ENCODE peak calls at places on chromosomes 3 and 15, in six cellular contexts. C, P, X, L, S and U are unnamed samples. For H3K9me3, the result is how much of the 10 kb centered on the place peaks cover.

GRCh38 chr15:45606841-45607240 is 19.7 kb downstream of the BLOC1S6 start:
- DNase-seq in S (no peak), L (no peak), X (no peak), C (no peak), P (no peak), U (no peak)

GRCh38 chr15:44710236-44711088 is 661 bp downstream of the PATL2 start:
- DNase-seq in P (peak), S (peak), X (no peak), L (no peak), C (peak), U (peak)

GRCh38 chr15:75776075-75776443 is 63.4 kb upstream of the CSPG4 start:
- DNase-seq in C (peak), P (no peak), X (no peak), S (no peak), L (peak), U (no peak)

GRCh38 chr15:59917504-59918157 is 86.5 kb upstream of the FOXB1 start:
- DNase-seq in P (peak), L (peak), C (peak), X (peak), S (peak), U (peak)

GRCh38 chr3:24477090-24477656 is 17.5 kb downstream of the THRB start:
- DNase-seq in X (no peak), S (no peak), C (no peak), L (no peak), P (no peak), U (no peak)

GRCh38 chr3:33513262-33513863 is 73.2 kb upstream of the UBP1 start:
- DNase-seq in L (no peak), C (no peak), X (no peak), P (no peak), S (no peak), U (no peak)

GRCh38 chr3:58034738-58035511 is 26.7 kb downstream of the FLNB start:
- DNase-seq in P (no peak), S (no peak), C (no peak), L (no peak), X (no peak), U (no peak)

GRCh38 chr3:132659370-132660055 is at the start of gene ACAD11:
- DNase-seq in P (peak), C (peak), S (peak), X (peak), L (peak), U (peak)

DNA sequence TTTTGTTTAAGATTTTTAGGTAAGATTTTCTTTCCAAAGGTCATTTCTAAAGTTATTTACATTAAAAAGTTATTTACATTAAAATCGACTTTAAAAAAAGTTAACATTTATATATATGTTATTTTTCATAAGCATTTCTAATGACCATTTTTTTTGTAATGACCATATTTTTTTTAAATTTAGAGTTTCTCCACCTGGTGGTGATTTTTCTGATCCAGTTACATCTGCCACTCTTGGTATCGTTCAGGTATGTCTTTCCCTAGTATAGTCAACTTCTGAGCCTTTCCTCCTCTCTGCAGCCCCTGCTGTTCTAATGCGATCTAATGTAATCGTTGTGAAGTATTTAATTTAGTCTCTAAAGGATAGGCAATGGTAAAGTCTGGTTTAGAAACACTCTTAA is 42.9 kb upstream of the GRAMD1C start:
- DNase-seq in P (no peak), L (no peak), S (no peak), X (no peak), C (no peak), U (no peak)
- TF ChIP-seq CTCF in P (no peak), L (no peak), S (no peak), X (no peak), C (peak), U (no peak)

GRCh38 chr3:36677331-36678007 is 86.9 kb downstream of the DCLK3 start:
- DNase-seq in S (no peak), P (no peak), C (peak), X (no peak), L (peak), U (no peak)
- H3K9me3 ChIP-seq in S (under half), P (under half), C (under half), X (under half), L (under half), U (under half)

DNA sequence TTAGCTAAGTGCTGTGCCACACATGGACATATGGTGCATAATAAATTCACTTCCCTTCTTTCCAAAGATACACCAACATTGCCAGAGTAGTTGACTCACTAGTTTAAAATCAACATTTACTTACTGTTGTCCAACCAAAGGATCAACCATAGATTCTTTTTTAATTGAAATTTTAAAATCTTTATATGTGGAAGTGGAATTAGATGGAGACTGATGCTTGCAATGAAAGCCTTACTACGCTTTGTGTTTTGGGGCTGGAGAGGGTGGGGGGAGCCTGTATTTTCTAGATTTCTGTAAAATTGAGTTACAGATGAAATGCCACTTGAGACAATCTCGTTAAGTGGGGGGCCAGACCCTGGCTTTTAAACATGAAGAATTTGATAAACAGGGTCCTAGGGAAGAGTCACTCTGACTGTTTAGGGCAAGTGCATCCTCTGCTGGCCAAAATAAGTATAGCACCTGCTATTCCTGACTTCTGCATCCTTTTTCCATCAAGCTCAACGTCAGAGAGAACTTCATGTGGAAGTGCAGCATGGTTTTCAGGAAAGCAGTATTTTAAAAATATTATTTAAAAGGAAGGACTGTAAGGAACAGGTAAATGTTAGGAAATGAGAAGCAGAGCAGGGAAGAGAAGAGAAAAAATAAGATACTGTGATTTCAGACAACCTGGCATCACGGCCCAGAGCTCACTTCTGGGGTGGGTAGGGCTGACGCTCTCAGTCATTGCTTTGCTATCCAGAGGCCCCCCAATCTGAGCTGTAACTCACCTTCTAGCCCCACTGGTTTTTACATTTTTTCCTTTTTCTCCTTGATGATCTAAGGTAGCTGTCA is 76.7 kb downstream of the BOC start:
- DNase-seq in P (peak), C (peak), L (peak), S (no peak), X (no peak), U (peak)
- TF ChIP-seq CTCF in P (peak), C (peak), L (peak), S (peak), X (peak), U (peak)

GRCh38 chr15:25239471-25240345 is 199.1 kb downstream of the UBE3A start:
- DNase-seq in C (no peak), X (peak), S (peak), P (no peak), L (no peak), U (no peak)
- H3K9me3 ChIP-seq in C (under half), X (half or more), S (under half), P (under half), L (half or more), U (under half)

DNA sequence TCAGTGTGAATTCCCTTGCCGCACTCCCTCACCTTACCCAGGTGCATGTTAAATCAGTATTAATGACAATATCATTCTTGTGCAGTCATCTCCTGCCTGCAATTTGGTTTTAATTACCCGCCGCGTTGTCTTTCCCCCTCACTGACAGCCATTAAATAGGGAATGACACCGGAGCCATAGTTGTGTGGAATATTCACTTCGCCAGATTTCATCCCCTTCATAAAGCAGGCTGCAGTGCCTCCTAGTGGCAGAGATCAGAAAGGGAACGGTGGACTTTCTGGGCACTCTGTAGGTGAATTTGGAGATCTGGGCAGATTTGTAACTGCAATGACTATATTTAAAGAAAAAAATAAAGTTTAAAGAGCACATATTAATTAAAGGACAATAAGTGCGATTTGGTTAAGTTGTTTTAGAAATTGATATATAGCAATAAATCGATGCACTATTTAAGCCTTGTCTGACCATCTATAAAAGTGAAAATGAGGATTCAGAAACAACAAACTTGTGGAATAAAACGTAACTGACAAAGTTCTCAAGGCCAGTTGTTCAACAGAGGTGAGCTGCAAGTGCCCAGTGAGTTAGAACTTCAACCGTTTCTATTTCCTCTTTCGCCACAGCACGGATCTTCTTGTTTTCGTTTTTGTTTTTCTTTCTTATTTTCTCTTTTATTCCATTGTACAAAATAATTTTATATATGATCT is 725.1 kb upstream of the ARRDC4 start:
- DNase-seq in P (peak), X (no peak), L (peak), S (no peak), C (peak), U (peak)
- TF ChIP-seq CTCF in P (peak), X (peak), L (peak), S (peak), C (peak), U (peak)

GRCh38 chr15:20271647-20272046 is 270.0 kb downstream of the GOLGA6L6 start:
- DNase-seq in C (no peak), L (no peak), P (no peak), S (no peak), X (no peak), U (no peak)

GRCh38 chr15:20272422-20273184 is 269.0 kb downstream of the GOLGA6L6 start:
- DNase-seq in P (no peak), L (no peak), S (no peak), X (no peak), C (no peak), U (no peak)
- H3K9me3 ChIP-seq in P (under half), L (under half), S (under half), X (half or more), C (under half), U (under half)